ENCODE peak calls at places on chromosome 3, in ten cellular contexts. R, W, K, C, J, V, Y, X, A and L are unnamed samples.

GRCh38 chr3:52405601-52406115 is 39.2 kb downstream of the SEMA3G start:
- DNase-seq in R (no peak), C (no peak), K (no peak), W (no peak), J (no peak), V (no peak), X (peak), A (no peak), Y (no peak), L (no peak)

GRCh38 chr3:25335429-25335828 is 92.6 kb upstream of the RARB start:
- DNase-seq in R (no peak), J (no peak), X (no peak), W (no peak), K (no peak), A (no peak), C (no peak), Y (no peak), V (no peak), L (no peak)

GRCh38 chr3:103002447-103002846 is 567.6 kb downstream of the ZPLD1 start:
- DNase-seq in Y (peak), W (no peak), R (no peak), A (peak), X (no peak), V (peak), C (no peak), J (no peak), K (peak), L (peak)

GRCh38 chr3:113898892-113899291 is 48.9 kb upstream of the ZDHHC23 start:
- DNase-seq in C (no peak), Y (peak), X (no peak), K (no peak), R (no peak), V (peak), A (no peak), J (no peak), W (no peak), L (no peak)

GRCh38 chr3:197960694-197961581 is 921 bp downstream of the LMLN start:
- DNase-seq in X (no peak), W (no peak), A (no peak), C (no peak), V (no peak), Y (no peak), K (no peak), J (no peak), R (no peak), L (peak)

GRCh38 chr3:24222165-24222805 is 272.4 kb downstream of the THRB start:
- DNase-seq in V (peak), C (peak), W (no peak), A (no peak), X (peak), K (no peak), Y (peak), R (no peak), J (no peak), L (no peak)

GRCh38 chr3:189236352-189236751 is 64.6 kb downstream of the TPRG1 start:
- DNase-seq in V (no peak), C (no peak), Y (no peak), W (no peak), R (no peak), K (no peak), X (no peak), J (no peak), A (no peak), L (no peak)

GRCh38 chr3:82085356-82085755 is 323.9 kb upstream of the GBE1 start:
- DNase-seq in X (peak), W (no peak), K (no peak), J (peak), R (no peak), Y (peak), A (no peak), C (peak), V (peak), L (no peak)

GRCh38 chr3:149395107-149396089 is 17.9 kb upstream of the TM4SF1 start:
- DNase-seq in Y (peak), C (peak), W (no peak), J (peak), V (peak), K (no peak), R (no peak), X (no peak), A (peak), L (no peak)

GRCh38 chr3:28388978-28389377 is 40.4 kb upstream of the AZI2 start:
- DNase-seq in X (no peak), C (no peak), J (no peak), W (peak), A (no peak), Y (no peak), R (no peak), V (no peak), K (no peak), L (no peak)

GRCh38 chr3:127547761-127548605 is 42.5 kb downstream of the TPRA1 start:
- DNase-seq in Y (peak), X (peak), W (peak), C (peak), A (peak), R (peak), V (peak), J (peak), K (peak), L (no peak)

GRCh38 chr3:2819571-2819970 is 290.6 kb downstream of the IL5RA start:
- DNase-seq in W (no peak), J (no peak), A (no peak), V (no peak), X (no peak), R (no peak), Y (no peak), K (no peak), C (no peak), L (no peak)

GRCh38 chr3:116863842-116864626 is 154.5 kb downstream of the TUSC7 start:
- DNase-seq in R (peak), X (peak), Y (peak), K (no peak), C (peak), V (peak), J (peak), W (peak), A (peak), L (peak)

GRCh38 chr3:25817107-25817506 is 27.2 kb downstream of the OXSM start:
- DNase-seq in J (no peak), W (no peak), K (no peak), Y (no peak), X (no peak), A (no peak), C (no peak), R (no peak), V (no peak), L (no peak)

GRCh38 chr3:128267541-128267940 is 114.3 kb downstream of the EEFSEC start:
- DNase-seq in X (no peak), A (no peak), C (no peak), J (no peak), V (no peak), R (no peak), Y (no peak), W (no peak), K (no peak), L (no peak)

GRCh38 chr3:157938154-157938774 is 168.0 kb downstream of the SHOX2 start:
- DNase-seq in J (no peak), K (no peak), Y (peak), W (no peak), A (no peak), C (peak), R (no peak), X (peak), V (peak), L (no peak)

GRCh38 chr3:23859012-23859743 is 53.4 kb downstream of the UBE2E1 start:
- DNase-seq in V (no peak), W (no peak), A (no peak), K (peak), J (peak), C (peak), X (peak), R (no peak), Y (no peak), L (no peak)

GRCh38 chr3:46892285-46893145 is 15.0 kb downstream of the PTH1R start:
- DNase-seq in X (peak), R (peak), A (no peak), V (peak), J (peak), C (peak), W (peak), K (no peak), Y (peak), L (no peak)

GRCh38 chr3:55514962-55515361 is 27.9 kb upstream of the WNT5A start:
- DNase-seq in W (no peak), K (no peak), A (no peak), R (no peak), Y (no peak), X (no peak), V (no peak), C (no peak), J (no peak), L (no peak)
- TF ChIP-seq EZH2 in W (no peak), K (no peak), A (no peak), R (no peak), Y (no peak), X (no peak), V (no peak), C (no peak), J (no peak), L (no peak)

DNA sequence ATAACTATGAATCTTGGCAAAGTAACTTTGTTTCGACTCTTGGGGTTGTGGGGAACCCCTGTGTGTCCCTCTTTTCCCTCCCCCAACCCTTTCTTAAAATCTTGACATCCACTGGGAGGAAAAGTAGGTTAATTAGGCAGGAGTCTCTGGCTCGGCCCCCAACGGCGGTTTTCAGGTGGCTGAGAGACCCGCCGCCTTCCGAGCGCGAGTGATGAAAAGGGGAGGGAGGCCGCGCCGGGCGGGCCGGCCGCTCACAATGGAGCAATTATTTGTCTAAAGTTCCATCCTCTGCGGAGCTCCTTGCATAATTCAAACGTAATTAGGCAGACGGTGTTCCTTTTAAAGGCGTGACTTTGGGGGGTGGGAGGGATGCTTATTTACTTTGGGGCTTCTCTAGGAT is 51.7 kb downstream of the ZIC4 start:
- DNase-seq in Y (no peak), A (no peak), J (no peak), W (peak), C (no peak), K (no peak), R (peak), V (no peak), X (no peak), L (no peak)
- TF ChIP-seq EZH2 in Y (peak), A (no peak), J (peak), W (no peak), C (no peak), K (no peak), R (no peak), V (no peak), X (peak), L (no peak)

DNA sequence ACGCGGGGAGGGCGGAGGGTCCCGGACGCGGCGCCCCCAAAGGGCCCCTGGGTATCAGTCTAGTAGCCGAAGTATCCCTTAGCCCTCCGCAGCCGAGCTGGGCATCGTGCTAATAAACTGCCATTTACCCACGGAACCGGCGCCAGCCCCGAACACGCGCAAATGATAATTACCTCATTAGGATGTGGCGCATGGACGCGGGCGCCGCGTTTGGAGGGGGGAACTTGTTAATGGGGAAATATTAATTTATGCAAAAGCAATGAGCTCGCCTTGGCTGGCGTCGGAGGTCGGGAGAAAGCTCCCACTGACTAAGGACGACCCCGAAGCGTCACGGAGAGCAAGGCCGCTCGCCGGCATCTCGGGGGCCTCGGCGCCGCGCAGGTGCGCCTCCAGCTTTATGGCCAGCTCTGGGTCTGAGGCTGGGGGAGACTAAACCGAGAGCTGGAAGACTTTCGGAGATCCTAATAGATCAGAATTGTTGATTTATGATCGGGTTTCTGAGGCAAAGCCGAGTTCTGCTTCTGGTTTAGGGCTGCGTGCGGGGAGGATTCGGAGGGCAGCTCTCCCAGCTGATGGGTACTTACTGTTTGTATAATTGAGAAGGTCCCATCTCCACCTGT is 474 bp upstream of the FEZF2 start:
- DNase-seq in W (peak), R (peak), A (no peak), K (no peak), Y (no peak), J (no peak), V (no peak), X (no peak), C (no peak), L (no peak)
- TF ChIP-seq EZH2 in W (no peak), R (peak), A (peak), K (no peak), Y (peak), J (peak), V (peak), X (peak), C (no peak), L (no peak)

GRCh38 chr3:147371141-147371540 is 35.2 kb downstream of the ZIC4 start:
- DNase-seq in K (no peak), J (no peak), X (no peak), W (peak), R (no peak), A (no peak), C (no peak), Y (no peak), V (no peak), L (no peak)

GRCh38 chr3:147369231-147369630 is 37.1 kb downstream of the ZIC4 start:
- DNase-seq in Y (no peak), R (no peak), C (no peak), X (no peak), K (no peak), J (no peak), W (no peak), A (no peak), V (no peak), L (no peak)

GRCh38 chr3:147370316-147370715 is 36.0 kb downstream of the ZIC4 start:
- DNase-seq in Y (no peak), K (no peak), X (no peak), A (no peak), V (no peak), C (no peak), J (no peak), W (no peak), R (no peak), L (no peak)

GRCh38 chr3:147368561-147369151 is 37.7 kb downstream of the ZIC4 start:
- DNase-seq in Y (no peak), W (no peak), J (no peak), K (no peak), X (no peak), V (no peak), R (peak), A (no peak), C (no peak), L (no peak)

GRCh38 chr3:147369671-147370123 is 36.6 kb downstream of the ZIC4 start:
- DNase-seq in X (no peak), V (no peak), J (no peak), W (no peak), A (no peak), C (no peak), Y (no peak), R (peak), K (no peak), L (no peak)
- TF ChIP-seq EZH2 in X (peak), V (no peak), J (peak), W (peak), A (peak), C (no peak), Y (peak), R (peak), K (no peak), L (no peak)

GRCh38 chr3:111073186-111073585 is 1.6 kb downstream of the NECTIN3 start:
- DNase-seq in R (no peak), V (peak), Y (peak), C (peak), J (peak), K (no peak), A (no peak), W (no peak), X (peak), L (no peak)

GRCh38 chr3:111070772-111071256 is 802 bp upstream of the NECTIN3 start:
- DNase-seq in R (no peak), A (no peak), C (no peak), K (no peak), X (no peak), Y (no peak), J (no peak), W (peak), V (no peak), L (no peak)

GRCh38 chr3:111072016-111072891 is 638 bp downstream of the NECTIN3 start:
- DNase-seq in K (peak), V (peak), X (peak), C (peak), R (peak), W (peak), Y (peak), J (peak), A (peak), L (no peak)

GRCh38 chr3:111069974-111070751 is 1.5 kb upstream of the NECTIN3 start:
- DNase-seq in C (no peak), X (no peak), K (no peak), W (peak), R (peak), J (no peak), A (no peak), V (peak), Y (peak), L (no peak)

GRCh38 chr3:111071257-111072015 is at the start of gene NECTIN3:
- DNase-seq in A (peak), Y (peak), K (peak), W (peak), V (peak), C (peak), J (peak), R (peak), X (peak), L (peak)
- TF ChIP-seq EZH2 in A (no peak), Y (no peak), K (no peak), W (no peak), V (no peak), C (no peak), J (no peak), R (no peak), X (no peak), L (no peak)

DNA sequence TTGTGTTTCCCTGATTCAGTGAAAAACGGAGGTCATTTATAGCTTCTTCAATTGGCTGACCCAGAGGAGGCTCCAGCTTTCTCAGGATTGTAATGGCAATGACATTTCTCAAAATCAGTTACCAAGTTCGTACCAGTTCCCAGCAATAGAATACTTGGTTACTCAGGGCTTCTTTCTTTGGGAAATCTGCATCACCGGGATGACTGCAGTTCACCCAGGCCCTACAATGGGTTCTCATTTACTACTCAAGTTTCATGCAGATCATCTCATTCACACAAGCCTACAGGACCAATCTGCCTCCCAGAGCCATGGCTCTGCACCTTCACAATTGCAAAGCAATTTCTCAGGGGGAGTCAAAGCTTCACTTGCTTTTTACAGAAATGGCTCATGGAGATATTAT is 109.6 kb downstream of the FHIT start:
- DNase-seq in V (no peak), K (no peak), R (peak), W (peak), X (no peak), C (no peak), J (no peak), Y (no peak), A (no peak), L (no peak)
- TF ChIP-seq EZH2 in V (no peak), K (no peak), R (no peak), W (no peak), X (no peak), C (no peak), J (no peak), Y (no peak), A (no peak), L (no peak)

GRCh38 chr3:160040181-160040580 is 51.5 kb downstream of the IL12A start:
- DNase-seq in A (no peak), V (peak), C (no peak), J (no peak), K (no peak), Y (peak), W (no peak), X (no peak), R (no peak), L (no peak)

GRCh38 chr3:160035757-160036156 is 47.1 kb downstream of the IL12A start:
- DNase-seq in X (no peak), K (no peak), Y (no peak), A (no peak), C (no peak), W (no peak), J (no peak), R (no peak), V (no peak), L (no peak)

GRCh38 chr3:160038862-160039562 is 50.4 kb downstream of the IL12A start:
- DNase-seq in A (peak), K (no peak), R (peak), W (peak), J (peak), X (no peak), C (no peak), Y (peak), V (peak), L (no peak)
- TF ChIP-seq EZH2 in A (no peak), K (no peak), R (peak), W (no peak), J (peak), X (no peak), C (no peak), Y (peak), V (peak), L (peak)

DNA sequence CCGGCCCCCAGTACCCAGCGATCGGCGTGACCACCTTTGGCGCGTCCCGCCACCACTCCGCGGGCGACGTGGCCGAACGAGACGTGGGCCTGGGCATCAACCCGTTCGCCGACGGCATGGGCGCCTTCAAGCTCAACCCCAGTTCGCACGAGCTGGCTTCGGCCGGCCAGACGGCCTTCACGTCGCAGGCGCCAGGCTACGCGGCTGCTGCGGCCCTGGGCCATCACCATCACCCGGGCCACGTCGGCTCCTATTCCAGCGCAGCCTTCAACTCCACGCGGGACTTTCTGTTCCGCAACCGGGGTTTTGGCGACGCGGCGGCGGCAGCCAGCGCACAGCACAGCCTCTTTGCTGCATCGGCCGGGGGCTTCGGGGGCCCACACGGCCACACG is 957 bp downstream of the ZIC1 start:
- DNase-seq in K (no peak), X (no peak), J (no peak), W (peak), V (no peak), C (no peak), A (no peak), Y (no peak), R (peak), L (no peak)
- TF ChIP-seq EZH2 in K (no peak), X (no peak), J (peak), W (peak), V (no peak), C (no peak), A (no peak), Y (no peak), R (peak), L (no peak)

DNA sequence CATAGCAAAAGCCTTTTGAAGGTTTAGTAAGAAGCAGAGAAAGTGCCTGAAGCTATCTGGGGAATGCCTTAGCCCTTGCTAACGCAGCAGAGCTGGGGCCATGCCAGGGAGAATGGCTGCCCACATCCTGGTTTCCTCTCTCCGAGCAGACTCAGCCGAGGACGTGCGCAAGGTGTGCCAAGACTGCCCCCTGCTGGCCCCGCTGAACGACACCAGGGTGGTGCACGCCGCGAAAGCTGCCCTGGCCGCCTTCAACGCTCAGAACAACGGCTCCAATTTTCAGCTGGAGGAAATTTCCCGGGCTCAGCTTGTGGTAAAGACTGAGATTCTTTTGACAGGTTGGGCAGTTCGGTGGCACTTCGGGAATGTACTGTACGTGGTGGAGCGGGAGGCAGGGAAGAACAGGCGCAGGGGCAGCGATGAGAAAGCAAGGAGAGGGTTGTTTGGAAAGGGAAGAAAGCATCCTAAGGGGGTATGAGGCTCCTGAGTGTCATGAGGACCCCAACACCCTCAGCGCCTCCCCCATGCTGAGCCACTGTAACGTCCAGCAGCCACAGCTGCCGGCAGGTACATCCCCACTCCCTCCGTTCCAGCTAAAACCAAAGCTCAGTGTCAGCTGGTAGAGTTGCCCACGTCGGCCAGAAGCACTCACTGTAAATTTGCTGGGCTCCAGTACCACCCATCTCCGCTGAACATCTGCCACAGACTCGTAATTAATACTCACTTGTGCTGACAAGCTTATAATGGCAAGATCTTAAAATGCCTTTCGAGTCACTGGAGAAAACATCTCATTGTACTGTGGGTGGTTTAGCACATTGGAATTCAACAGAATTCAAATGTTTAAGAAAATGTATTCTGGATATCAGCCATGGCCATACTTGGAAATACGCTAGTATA is 4.4 kb downstream of the AHSG start:
- DNase-seq in V (peak), Y (peak), A (peak), K (peak), J (peak), C (peak), R (peak), W (peak), X (peak), L (peak)
- TF ChIP-seq EZH2 in V (peak), Y (no peak), A (no peak), K (peak), J (no peak), C (no peak), R (no peak), W (no peak), X (no peak), L (no peak)